ENCODE peak calls at places on chromosomes 4 and X, in six cellular contexts. One of them, this sample, is unnamed.

GRCh38 chr4:185912779-185913178 is 100.8 kb upstream of the SORBS2 start:
- DNase-seq in Peyer's patch: no peak
- DNase-seq in psoas muscle: no peak
- DNase-seq in aorta: no peak
- DNase-seq in neuronal stem cell: no peak
- DNase-seq in astrocyte of the spinal cord: peak
- DNase-seq in this sample: no peak

GRCh38 chrX:39903343-39903742 is 194.4 kb downstream of the BCOR start:
- DNase-seq in Peyer's patch: no peak
- DNase-seq in psoas muscle: no peak
- DNase-seq in aorta: no peak
- DNase-seq in neuronal stem cell: no peak
- DNase-seq in astrocyte of the spinal cord: peak
- DNase-seq in this sample: no peak

GRCh38 chr4:1375761-1376322 is 28.8 kb downstream of the UVSSA start:
- DNase-seq in Peyer's patch: no peak
- DNase-seq in psoas muscle: no peak
- DNase-seq in aorta: peak
- DNase-seq in neuronal stem cell: no peak
- DNase-seq in astrocyte of the spinal cord: no peak
- DNase-seq in this sample: no peak

GRCh38 chr4:166421556-166422156 is 548.6 kb downstream of the TLL1 start:
- DNase-seq in Peyer's patch: no peak
- DNase-seq in psoas muscle: no peak
- DNase-seq in aorta: peak
- DNase-seq in neuronal stem cell: no peak
- DNase-seq in astrocyte of the spinal cord: peak
- DNase-seq in this sample: peak

GRCh38 chrX:85111347-85111746 is 107.7 kb downstream of the APOOL start:
- DNase-seq in Peyer's patch: no peak
- DNase-seq in psoas muscle: no peak
- DNase-seq in aorta: no peak
- DNase-seq in neuronal stem cell: peak
- DNase-seq in astrocyte of the spinal cord: peak
- DNase-seq in this sample: no peak

GRCh38 chr4:121030151-121030550 is 42.2 kb downstream of the NDNF start:
- DNase-seq in Peyer's patch: no peak
- DNase-seq in psoas muscle: no peak
- DNase-seq in aorta: no peak
- DNase-seq in neuronal stem cell: no peak
- DNase-seq in astrocyte of the spinal cord: no peak
- DNase-seq in this sample: no peak

GRCh38 chr4:53863731-53864130 is 200.7 kb downstream of the CHIC2 start:
- DNase-seq in Peyer's patch: no peak
- DNase-seq in psoas muscle: no peak
- DNase-seq in aorta: no peak
- DNase-seq in neuronal stem cell: no peak
- DNase-seq in astrocyte of the spinal cord: peak
- DNase-seq in this sample: no peak

GRCh38 chr4:128468485-128468989 is 180.9 kb upstream of the PGRMC2 start:
- DNase-seq in Peyer's patch: peak
- DNase-seq in psoas muscle: no peak
- DNase-seq in aorta: no peak
- DNase-seq in neuronal stem cell: no peak
- DNase-seq in astrocyte of the spinal cord: peak
- DNase-seq in this sample: peak

GRCh38 chrX:125198546-125198945 is 121.1 kb upstream of the TEX13C start:
- DNase-seq in Peyer's patch: no peak
- DNase-seq in psoas muscle: no peak
- DNase-seq in aorta: no peak
- DNase-seq in neuronal stem cell: no peak
- DNase-seq in astrocyte of the spinal cord: no peak
- DNase-seq in this sample: no peak

GRCh38 chrX:138908577-138908976 is 197.1 kb upstream of the FGF13 start:
- DNase-seq in Peyer's patch: no peak
- DNase-seq in psoas muscle: no peak
- DNase-seq in aorta: no peak
- DNase-seq in neuronal stem cell: no peak
- DNase-seq in astrocyte of the spinal cord: no peak
- DNase-seq in this sample: no peak

GRCh38 chrX:68693481-68694410 is 46.3 kb downstream of the STARD8 start:
- DNase-seq in Peyer's patch: peak
- DNase-seq in psoas muscle: peak
- DNase-seq in aorta: peak
- DNase-seq in neuronal stem cell: peak
- DNase-seq in astrocyte of the spinal cord: peak
- DNase-seq in this sample: no peak

GRCh38 chr4:6703786-6704185 is 5.9 kb downstream of the MRFAP1L1 start:
- DNase-seq in Peyer's patch: no peak
- DNase-seq in psoas muscle: no peak
- DNase-seq in aorta: no peak
- DNase-seq in neuronal stem cell: no peak
- DNase-seq in astrocyte of the spinal cord: no peak
- DNase-seq in this sample: no peak

GRCh38 chr4:41174444-41174843 is 39.9 kb downstream of the APBB2 start:
- DNase-seq in Peyer's patch: no peak
- DNase-seq in psoas muscle: no peak
- DNase-seq in aorta: no peak
- DNase-seq in neuronal stem cell: no peak
- DNase-seq in astrocyte of the spinal cord: no peak
- DNase-seq in this sample: no peak

GRCh38 chrX:20594985-20595384 is 328.3 kb upstream of the RPS6KA3 start:
- DNase-seq in Peyer's patch: no peak
- DNase-seq in psoas muscle: no peak
- DNase-seq in aorta: no peak
- DNase-seq in neuronal stem cell: peak
- DNase-seq in astrocyte of the spinal cord: no peak
- DNase-seq in this sample: no peak

GRCh38 chrX:106972896-106973295 is 27.1 kb downstream of the MORC4 start:
- DNase-seq in Peyer's patch: no peak
- DNase-seq in psoas muscle: no peak
- DNase-seq in aorta: no peak
- DNase-seq in neuronal stem cell: no peak
- DNase-seq in astrocyte of the spinal cord: no peak
- DNase-seq in this sample: no peak

GRCh38 chr4:54384563-54384962 is 155.5 kb downstream of the PDGFRA start:
- DNase-seq in Peyer's patch: no peak
- DNase-seq in psoas muscle: no peak
- DNase-seq in aorta: no peak
- DNase-seq in neuronal stem cell: no peak
- DNase-seq in astrocyte of the spinal cord: peak
- DNase-seq in this sample: no peak

GRCh38 chrX:148070504-148070877 is 89.4 kb downstream of the FMR1NB start:
- DNase-seq in Peyer's patch: no peak
- DNase-seq in psoas muscle: no peak
- DNase-seq in aorta: no peak
- DNase-seq in neuronal stem cell: no peak
- DNase-seq in astrocyte of the spinal cord: no peak
- DNase-seq in this sample: no peak

GRCh38 chr4:24754586-24754985 is 40.8 kb upstream of the SOD3 start:
- DNase-seq in Peyer's patch: no peak
- DNase-seq in psoas muscle: no peak
- DNase-seq in aorta: no peak
- DNase-seq in neuronal stem cell: no peak
- DNase-seq in astrocyte of the spinal cord: no peak
- DNase-seq in this sample: no peak

GRCh38 chrX:57156397-57157049 is 19.3 kb upstream of the SPIN2A start:
- DNase-seq in Peyer's patch: no peak
- DNase-seq in psoas muscle: no peak
- DNase-seq in aorta: no peak
- DNase-seq in neuronal stem cell: peak
- DNase-seq in astrocyte of the spinal cord: peak
- DNase-seq in this sample: no peak

GRCh38 chrX:109310031-109310430 is 171.9 kb downstream of the GUCY2F start:
- DNase-seq in Peyer's patch: no peak
- DNase-seq in psoas muscle: peak
- DNase-seq in aorta: no peak
- DNase-seq in neuronal stem cell: no peak
- DNase-seq in astrocyte of the spinal cord: no peak
- DNase-seq in this sample: no peak

GRCh38 chr4:65968873-65969272 is 298.6 kb upstream of the EPHA5 start:
- DNase-seq in Peyer's patch: no peak
- DNase-seq in psoas muscle: no peak
- DNase-seq in aorta: no peak
- DNase-seq in neuronal stem cell: no peak
- DNase-seq in astrocyte of the spinal cord: peak
- DNase-seq in this sample: no peak

GRCh38 chr4:153207561-153207960 is 3.3 kb downstream of the TRIM2 start:
- DNase-seq in Peyer's patch: no peak
- DNase-seq in psoas muscle: peak
- DNase-seq in aorta: no peak
- DNase-seq in neuronal stem cell: no peak
- DNase-seq in astrocyte of the spinal cord: peak
- DNase-seq in this sample: no peak

GRCh38 chrX:50579955-50580354 is 109.3 kb upstream of the DGKK start:
- DNase-seq in Peyer's patch: peak
- DNase-seq in psoas muscle: no peak
- DNase-seq in aorta: no peak
- DNase-seq in neuronal stem cell: peak
- DNase-seq in astrocyte of the spinal cord: peak
- DNase-seq in this sample: peak

GRCh38 chr4:99652596-99653436 is 4.8 kb downstream of the C4orf54 start:
- DNase-seq in Peyer's patch: no peak
- DNase-seq in psoas muscle: peak
- DNase-seq in aorta: no peak
- DNase-seq in neuronal stem cell: no peak
- DNase-seq in astrocyte of the spinal cord: no peak
- DNase-seq in this sample: no peak

GRCh38 chr4:99657801-99658200 is at the start of gene C4orf54:
- DNase-seq in Peyer's patch: no peak
- DNase-seq in psoas muscle: no peak
- DNase-seq in aorta: no peak
- DNase-seq in neuronal stem cell: no peak
- DNase-seq in astrocyte of the spinal cord: no peak
- DNase-seq in this sample: no peak

GRCh38 chr4:99653921-99654890 is 3.4 kb downstream of the C4orf54 start:
- DNase-seq in Peyer's patch: no peak
- DNase-seq in psoas muscle: peak
- DNase-seq in aorta: no peak
- DNase-seq in neuronal stem cell: no peak
- DNase-seq in astrocyte of the spinal cord: no peak
- DNase-seq in this sample: no peak

GRCh38 chr4:99658666-99659065 is 1.0 kb upstream of the C4orf54 start:
- DNase-seq in Peyer's patch: no peak
- DNase-seq in psoas muscle: no peak
- DNase-seq in aorta: no peak
- DNase-seq in neuronal stem cell: no peak
- DNase-seq in astrocyte of the spinal cord: no peak
- DNase-seq in this sample: no peak

DNA sequence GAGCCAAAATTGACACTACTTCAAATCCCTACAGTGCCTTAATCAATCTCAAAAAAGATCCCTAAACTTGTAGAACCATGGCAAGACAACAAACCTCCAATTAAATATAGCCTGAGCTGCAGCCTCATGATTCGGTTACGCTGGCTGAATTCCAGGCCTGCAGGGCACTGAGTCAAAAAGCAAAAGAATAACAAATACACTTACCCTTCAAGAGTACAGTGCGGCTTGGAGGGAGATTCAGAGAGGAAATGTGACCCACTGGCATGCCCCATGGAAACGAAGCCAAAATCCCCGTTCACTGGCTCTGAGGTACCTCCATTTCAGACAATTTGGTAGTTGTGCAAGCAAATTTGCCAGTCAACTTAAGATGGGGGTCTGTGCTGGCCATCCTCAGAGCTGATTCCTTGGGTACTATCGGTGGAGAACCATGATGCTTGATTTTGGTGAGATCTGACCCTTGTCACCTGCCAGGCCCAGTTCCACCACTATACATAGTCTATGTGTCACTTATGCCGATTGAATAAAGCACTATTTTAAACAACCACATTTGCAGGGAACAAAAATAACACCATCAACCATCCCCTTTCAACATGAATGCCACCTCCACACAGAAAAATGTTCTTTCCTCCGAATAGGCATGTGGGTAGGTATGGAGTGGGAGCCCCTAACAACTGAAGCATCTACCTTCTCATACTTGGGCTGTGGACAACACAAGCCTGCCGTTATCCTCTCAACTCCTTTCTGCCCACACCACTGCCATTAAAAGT is 2.1 kb downstream of the C4orf54 start:
- DNase-seq in Peyer's patch: no peak
- DNase-seq in psoas muscle: peak
- DNase-seq in aorta: peak
- DNase-seq in neuronal stem cell: no peak
- DNase-seq in astrocyte of the spinal cord: peak
- DNase-seq in this sample: no peak
- H3K4me3 ChIP-seq in Peyer's patch: no peak
- H3K4me3 ChIP-seq in psoas muscle: peak
- H3K4me3 ChIP-seq in aorta: no peak
- H3K4me3 ChIP-seq in neuronal stem cell: no peak
- H3K4me3 ChIP-seq in astrocyte of the spinal cord: no peak
- H3K4me3 ChIP-seq in this sample: no peak

GRCh38 chr4:108148316-108148715 is 20.4 kb downstream of the LEF1 start:
- DNase-seq in Peyer's patch: no peak
- DNase-seq in psoas muscle: no peak
- DNase-seq in aorta: no peak
- DNase-seq in neuronal stem cell: no peak
- DNase-seq in astrocyte of the spinal cord: no peak
- DNase-seq in this sample: no peak
- H3K4me3 ChIP-seq in Peyer's patch: no peak
- H3K4me3 ChIP-seq in psoas muscle: no peak
- H3K4me3 ChIP-seq in aorta: no peak
- H3K4me3 ChIP-seq in neuronal stem cell: no peak
- H3K4me3 ChIP-seq in astrocyte of the spinal cord: no peak
- H3K4me3 ChIP-seq in this sample: no peak

GRCh38 chr4:103074039-103074438 is 2.5 kb downstream of the SLC9B2 start:
- DNase-seq in Peyer's patch: no peak
- DNase-seq in psoas muscle: no peak
- DNase-seq in aorta: no peak
- DNase-seq in neuronal stem cell: no peak
- DNase-seq in astrocyte of the spinal cord: no peak
- DNase-seq in this sample: no peak
- H3K4me3 ChIP-seq in Peyer's patch: no peak
- H3K4me3 ChIP-seq in psoas muscle: no peak
- H3K4me3 ChIP-seq in aorta: no peak
- H3K4me3 ChIP-seq in neuronal stem cell: no peak
- H3K4me3 ChIP-seq in astrocyte of the spinal cord: no peak
- H3K4me3 ChIP-seq in this sample: no peak

GRCh38 chrX:116276191-116276700 is 105.7 kb downstream of the AGTR2 start:
- DNase-seq in Peyer's patch: no peak
- DNase-seq in psoas muscle: no peak
- DNase-seq in aorta: no peak
- DNase-seq in neuronal stem cell: no peak
- DNase-seq in astrocyte of the spinal cord: peak
- DNase-seq in this sample: no peak
- H3K4me3 ChIP-seq in Peyer's patch: no peak
- H3K4me3 ChIP-seq in psoas muscle: no peak
- H3K4me3 ChIP-seq in aorta: no peak
- H3K4me3 ChIP-seq in neuronal stem cell: no peak
- H3K4me3 ChIP-seq in astrocyte of the spinal cord: no peak
- H3K4me3 ChIP-seq in this sample: no peak

GRCh38 chr4:46993075-46994006 is at the start of gene GABRA4:
- DNase-seq in Peyer's patch: no peak
- DNase-seq in psoas muscle: no peak
- DNase-seq in aorta: no peak
- DNase-seq in neuronal stem cell: peak
- DNase-seq in astrocyte of the spinal cord: peak
- DNase-seq in this sample: no peak

GRCh38 chr4:46992338-46992737 is 1.0 kb downstream of the GABRA4 start:
- DNase-seq in Peyer's patch: no peak
- DNase-seq in psoas muscle: no peak
- DNase-seq in aorta: no peak
- DNase-seq in neuronal stem cell: no peak
- DNase-seq in astrocyte of the spinal cord: no peak
- DNase-seq in this sample: no peak

GRCh38 chr4:46999584-46999983 is 6.2 kb upstream of the GABRA4 start:
- DNase-seq in Peyer's patch: no peak
- DNase-seq in psoas muscle: no peak
- DNase-seq in aorta: no peak
- DNase-seq in neuronal stem cell: no peak
- DNase-seq in astrocyte of the spinal cord: no peak
- DNase-seq in this sample: no peak

GRCh38 chr4:46994007-46994405 is 625 bp upstream of the GABRA4 start:
- DNase-seq in Peyer's patch: no peak
- DNase-seq in psoas muscle: no peak
- DNase-seq in aorta: no peak
- DNase-seq in neuronal stem cell: no peak
- DNase-seq in astrocyte of the spinal cord: no peak
- DNase-seq in this sample: no peak
- H3K4me3 ChIP-seq in Peyer's patch: no peak
- H3K4me3 ChIP-seq in psoas muscle: no peak
- H3K4me3 ChIP-seq in aorta: no peak
- H3K4me3 ChIP-seq in neuronal stem cell: peak
- H3K4me3 ChIP-seq in astrocyte of the spinal cord: peak
- H3K4me3 ChIP-seq in this sample: peak